ENCODE peak calls at places on chromosomes 7 and 10, in six cellular contexts. J is T follicular helper cell, Y is dorsolateral prefrontal cortex, R is DND-41, E is left colon, D is AG08395. K is an unnamed sample.

GRCh38 chr7:98085674-98086073 is 21.0 kb upstream of the LMTK2 start:
- DNase-seq in E (peak), Y (no peak), R (no peak), J (no peak), D (no peak), K (no peak)

GRCh38 chr10:62637249-62638061 is 167.1 kb upstream of the ADO start:
- DNase-seq in R (peak), E (peak), J (peak), D (peak), Y (no peak), K (peak)

GRCh38 chr7:143408686-143409551 is at the start of gene EPHA1:
- DNase-seq in R (no peak), E (peak), Y (no peak), J (peak), D (no peak), K (peak)

GRCh38 chr7:44309271-44310091 is 15.9 kb downstream of the CAMK2B start:
- DNase-seq in R (no peak), E (peak), D (peak), J (no peak), Y (no peak), K (peak)

GRCh38 chr10:48651293-48651692 is 33.4 kb upstream of the WDFY4 start:
- DNase-seq in D (no peak), R (no peak), Y (no peak), J (no peak), E (no peak), K (no peak)

GRCh38 chr7:1450987-1451386 is 8.3 kb downstream of the MICALL2 start:
- DNase-seq in E (no peak), R (no peak), D (no peak), Y (no peak), J (no peak), K (no peak)

GRCh38 chr7:17408245-17408903 is 109.9 kb downstream of the AHR start:
- DNase-seq in D (peak), E (peak), Y (no peak), J (no peak), R (no peak), K (peak)

GRCh38 chr7:105365541-105366534 is 22.9 kb downstream of the SRPK2 start:
- DNase-seq in R (no peak), J (no peak), E (no peak), Y (no peak), D (no peak), K (no peak)

GRCh38 chr7:17474724-17475344 is 176.4 kb downstream of the AHR start:
- DNase-seq in E (no peak), J (no peak), Y (no peak), D (no peak), R (no peak), K (no peak)

GRCh38 chr7:291302-292092 is 1.5 kb downstream of the FOXL3 start:
- DNase-seq in D (no peak), E (no peak), J (no peak), R (no peak), Y (no peak), K (peak)

K was measured in osteoblast.